ENCODE peak calls at places on chromosome 10, in six cellular contexts. B is A549, G is spleen, L is K562, V is NCI-H1092, T is A673. J is an unnamed sample.
A peak's percentile ranks its signal among the peaks of the same experiment; 100 is the strongest.

GRCh38 chr10:27108165-27108564 is 7.9 kb upstream of the ANKRD26 start:
- DNase-seq in B (no peak), G (no peak), L (no peak), V (no peak), T (no peak), J (no peak)

GRCh38 chr10:31942892-31943291 is 14.3 kb upstream of the ARHGAP12 start:
- DNase-seq in B (no peak), G (no peak), L (no peak), V (no peak), T (no peak), J (no peak)

GRCh38 chr10:12434277-12434676 is 84.9 kb downstream of the CAMK1D start:
- DNase-seq in B (no peak), G (no peak), L (no peak), V (peak; percentile 58), T (no peak), J (no peak)

GRCh38 chr10:118471863-118472262 is 123.6 kb downstream of the PRLHR start:
- DNase-seq in B (no peak), G (no peak), L (no peak), V (no peak), T (no peak), J (no peak)

GRCh38 chr10:97542169-97543024 is 30.2 kb upstream of the ANKRD2 start:
- DNase-seq in B (peak; percentile 83), G (peak; percentile 54), L (peak; percentile 58), V (no peak), T (peak; percentile 82), J (peak; percentile 92)

GRCh38 chr10:35913628-35914027 is 271.5 kb upstream of the FZD8 start:
- DNase-seq in B (no peak), G (no peak), L (no peak), V (no peak), T (no peak), J (no peak)

GRCh38 chr10:68167271-68167670 is 58.0 kb downstream of the MYPN start:
- DNase-seq in B (no peak), G (no peak), L (no peak), V (no peak), T (no peak), J (no peak)

GRCh38 chr10:61040399-61041016 is 96.5 kb upstream of the RHOBTB1 start:
- DNase-seq in B (no peak), G (no peak), L (no peak), V (no peak), T (no peak), J (no peak)

GRCh38 chr10:22325272-22325947 is 4.5 kb downstream of the BMI1 start:
- DNase-seq in B (peak; percentile 87), G (peak; percentile 93), L (peak; percentile 84), V (peak; percentile 52), T (peak; percentile 84), J (peak; percentile 93)

GRCh38 chr10:123569436-123570010 is 96.6 kb upstream of the GPR26 start:
- DNase-seq in B (no peak), G (no peak), L (no peak), V (no peak), T (no peak), J (no peak)

GRCh38 chr10:72285972-72286521 is 12.3 kb downstream of the DDIT4 start:
- DNase-seq in B (no peak), G (no peak), L (peak; percentile 6), V (no peak), T (no peak), J (no peak)

GRCh38 chr10:17805921-17806577 is 3.1 kb upstream of the MRC1 start:
- DNase-seq in B (no peak), G (no peak), L (peak; percentile 32), V (no peak), T (peak; percentile 40), J (no peak)

GRCh38 chr10:58152698-58153263 is 114.9 kb downstream of the IPMK start:
- DNase-seq in B (no peak), G (no peak), L (peak; percentile 62), V (peak; percentile 48), T (peak; percentile 70), J (no peak)

GRCh38 chr10:23630880-23631279 is 192.0 kb downstream of the OTUD1 start:
- DNase-seq in B (no peak), G (no peak), L (no peak), V (no peak), T (peak; percentile 47), J (no peak)

GRCh38 chr10:9786101-9786500 is 1231.6 kb upstream of the CELF2 start:
- DNase-seq in B (no peak), G (no peak), L (no peak), V (no peak), T (no peak), J (no peak)

GRCh38 chr10:35202050-35202449 is 75.4 kb downstream of the CREM start:
- DNase-seq in B (no peak), G (no peak), L (no peak), V (no peak), T (no peak), J (no peak)

GRCh38 chr10:103481974-103482531 is 3.0 kb upstream of the CALHM3 start:
- DNase-seq in B (peak; percentile 88), G (no peak), L (peak; percentile 73), V (peak; percentile 27), T (peak; percentile 70), J (no peak)

GRCh38 chr10:43861966-43862751 is 213.5 kb upstream of the ZNF32 start:
- DNase-seq in B (no peak), G (no peak), L (no peak), V (no peak), T (no peak), J (peak; percentile 83)

GRCh38 chr10:22803201-22803895 is 89.0 kb upstream of the PIP4K2A start:
- DNase-seq in B (no peak), G (no peak), L (no peak), V (no peak), T (no peak), J (no peak)